ENCODE peak calls at places on chromosomes 3 and 15, in nine cellular contexts. G is mucosa of descending colon, W is fibroblast of lung, K is cardiac fibroblast, O is astrocyte of the cerebellum, N is testis, T is GM12865, Q is ovary, J is cardiac muscle cell. E is an unnamed sample.

GRCh38 chr3:147737411-147737810 is 328.2 kb downstream of the ZIC1 start:
- DNase-seq in G (no peak), W (no peak), K (no peak), O (no peak), N (no peak), T (no peak), Q (no peak), J (no peak), E (no peak)

GRCh38 chr15:98803228-98804056 is 155.1 kb downstream of the IGF1R start:
- DNase-seq in G (no peak), W (peak; percentile 80), K (no peak), O (no peak), N (no peak), T (no peak), Q (no peak), J (no peak), E (no peak)

GRCh38 chr15:40320931-40321371 is 2.5 kb upstream of the INAFM2 start:
- DNase-seq in G (no peak), W (peak; percentile 60), K (peak; percentile 82), O (no peak), N (peak; percentile 82), T (peak; percentile 74), Q (peak; percentile 41), J (peak; percentile 77), E (peak; percentile 74)

GRCh38 chr3:66276705-66277274 is 56.0 kb downstream of the SLC25A26 start:
- DNase-seq in G (no peak), W (peak; percentile 63), K (peak; percentile 88), O (peak; percentile 76), N (peak; percentile 79), T (peak; percentile 77), Q (no peak), J (peak; percentile 78), E (peak; percentile 85)

GRCh38 chr3:69012836-69013255 is 638 bp downstream of the EOGT start:
- DNase-seq in G (no peak), W (peak; percentile 50), K (peak; percentile 78), O (no peak), N (peak; percentile 45), T (peak; percentile 59), Q (peak; percentile 82), J (peak; percentile 72), E (peak; percentile 66)

GRCh38 chr15:84919268-84919667 is 34.8 kb downstream of the SLC28A1 start:
- DNase-seq in G (no peak), W (no peak), K (no peak), O (no peak), N (no peak), T (no peak), Q (no peak), J (no peak), E (no peak)

GRCh38 chr15:74816624-74817369 is 4.2 kb downstream of the LMAN1L start:
- DNase-seq in G (no peak), W (no peak), K (no peak), O (no peak), N (no peak), T (no peak), Q (no peak), J (no peak), E (no peak)

GRCh38 chr3:16480861-16481569 is 32.5 kb downstream of the RFTN1 start:
- DNase-seq in G (no peak), W (peak; percentile 79), K (peak; percentile 68), O (no peak), N (no peak), T (peak; percentile 47), Q (no peak), J (no peak), E (peak; percentile 92)

GRCh38 chr3:142180761-142181362 is 31.5 kb upstream of the TFDP2 start:
- DNase-seq in G (peak; percentile 41), W (peak; percentile 14), K (peak; percentile 73), O (peak; percentile 15), N (peak; percentile 35), T (peak; percentile 52), Q (peak; percentile 56), J (peak; percentile 33), E (peak; percentile 54)

GRCh38 chr3:182710557-182711157 is 82.6 kb upstream of the ATP11B start:
- DNase-seq in G (no peak), W (peak; percentile 13), K (peak; percentile 39), O (peak; percentile 6), N (no peak), T (peak; percentile 48), Q (no peak), J (peak; percentile 43), E (peak; percentile 30)
- TF ChIP-seq CTCF in G (peak; percentile 29), W (peak; percentile 56), K (peak; percentile 44), O (peak; percentile 57), N (peak; percentile 61), T (peak; percentile 52), Q (no peak), J (peak; percentile 63), E (peak; percentile 62)

DNA sequence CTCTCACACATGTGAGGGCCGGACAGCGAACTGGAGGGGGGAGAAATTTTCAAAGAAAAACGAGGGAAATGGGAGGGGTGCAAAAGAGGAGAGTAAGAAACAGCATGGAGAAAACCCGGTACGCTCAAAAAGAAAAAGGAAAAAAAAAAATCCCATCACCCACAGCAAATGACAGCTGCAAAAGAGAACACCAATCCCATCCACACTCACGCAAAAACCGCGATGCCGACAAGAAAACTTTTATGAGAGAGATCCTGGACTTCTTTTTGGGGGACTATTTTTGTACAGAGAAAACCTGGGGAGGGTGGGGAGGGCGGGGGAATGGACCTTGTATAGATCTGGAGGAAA is 1.5 kb downstream of the SOX2 start:
- DNase-seq in G (no peak), W (no peak), K (no peak), O (no peak), N (no peak), T (no peak), Q (no peak), J (no peak), E (no peak)
- H3K4me3 ChIP-seq in G (no peak overlapping the region), W (no peak overlapping the region), K (no peak overlapping the region), O (peak overlapping the region; percentile 81), N (peak overlapping the region; percentile 31), T (no peak overlapping the region), Q (no peak overlapping the region), J (peak overlapping the region; percentile 30), E (no peak overlapping the region)

DNA sequence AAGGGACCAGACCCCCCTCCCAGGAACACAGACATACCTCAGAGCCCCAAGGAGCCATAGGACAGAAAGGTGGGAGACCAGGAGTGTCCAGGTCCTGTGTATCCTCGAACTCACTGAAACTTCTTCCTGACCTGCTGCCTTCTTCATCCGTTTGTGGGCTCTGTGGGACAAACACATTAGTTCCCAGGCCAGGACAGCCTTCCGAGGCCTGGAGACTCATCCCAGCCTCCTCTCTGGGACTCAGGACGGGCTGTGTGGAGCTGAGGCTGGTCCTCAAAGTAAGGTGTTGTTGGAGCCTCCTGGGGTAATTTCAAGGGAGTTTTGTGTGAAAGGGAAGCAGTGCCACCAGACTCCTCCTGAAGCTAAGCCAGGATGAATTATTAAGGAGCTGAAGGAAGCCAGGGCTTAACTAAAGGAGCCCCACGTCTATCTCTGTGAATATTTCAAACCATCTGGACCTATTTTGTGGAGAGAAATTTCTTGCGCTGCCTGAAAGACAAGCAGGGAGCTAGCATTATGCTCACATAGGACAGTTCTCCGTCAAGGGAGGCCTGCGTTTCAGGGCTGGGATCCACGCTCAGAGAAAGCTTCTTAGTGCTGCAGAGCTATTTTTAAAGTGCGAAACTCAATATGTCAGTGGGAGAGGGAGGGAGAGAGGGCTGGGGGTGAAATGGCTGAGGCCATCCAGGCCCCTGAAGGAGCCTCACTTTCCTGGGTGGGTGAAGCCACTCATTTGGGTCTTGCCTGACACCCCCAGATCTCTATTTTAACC is 29.8 kb upstream of the PLA2G4E start:
- DNase-seq in G (no peak), W (no peak), K (no peak), O (no peak), N (no peak), T (no peak), Q (no peak), J (peak; percentile 50), E (no peak)
- TF ChIP-seq CTCF in G (no peak), W (no peak), K (no peak), O (no peak), N (no peak), T (no peak), Q (no peak), J (no peak), E (no peak)

DNA sequence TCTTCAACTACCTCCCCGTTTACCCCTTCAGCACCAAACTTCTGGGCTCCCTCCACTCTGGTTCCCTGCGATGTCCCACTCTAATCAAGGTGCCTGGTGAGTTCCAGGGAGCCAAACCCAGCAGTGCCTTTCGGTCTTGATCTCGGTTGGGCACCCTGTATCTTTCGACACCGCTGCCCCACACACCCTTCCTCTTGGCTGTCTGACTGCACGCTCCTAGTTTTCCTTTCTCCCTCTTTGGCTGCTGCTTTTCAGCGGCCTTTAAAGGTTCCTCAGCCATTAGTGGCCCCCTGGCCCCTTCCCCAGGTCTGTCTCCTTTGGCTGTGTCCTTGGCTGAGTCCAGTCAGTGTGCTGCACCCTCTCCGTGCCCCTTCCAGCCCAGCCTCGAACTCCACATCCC is 784 bp downstream of the TTLL3 start:
- DNase-seq in G (no peak), W (no peak), K (no peak), O (no peak), N (no peak), T (no peak), Q (no peak), J (no peak), E (no peak)
- H3K4me3 ChIP-seq in G (no peak overlapping the region), W (no peak overlapping the region), K (peak overlapping the region; percentile 56), O (peak overlapping the region; percentile 47), N (no peak overlapping the region), T (no peak overlapping the region), Q (peak overlapping the region; percentile 65), J (no peak overlapping the region), E (peak overlapping the region; percentile 61)

DNA sequence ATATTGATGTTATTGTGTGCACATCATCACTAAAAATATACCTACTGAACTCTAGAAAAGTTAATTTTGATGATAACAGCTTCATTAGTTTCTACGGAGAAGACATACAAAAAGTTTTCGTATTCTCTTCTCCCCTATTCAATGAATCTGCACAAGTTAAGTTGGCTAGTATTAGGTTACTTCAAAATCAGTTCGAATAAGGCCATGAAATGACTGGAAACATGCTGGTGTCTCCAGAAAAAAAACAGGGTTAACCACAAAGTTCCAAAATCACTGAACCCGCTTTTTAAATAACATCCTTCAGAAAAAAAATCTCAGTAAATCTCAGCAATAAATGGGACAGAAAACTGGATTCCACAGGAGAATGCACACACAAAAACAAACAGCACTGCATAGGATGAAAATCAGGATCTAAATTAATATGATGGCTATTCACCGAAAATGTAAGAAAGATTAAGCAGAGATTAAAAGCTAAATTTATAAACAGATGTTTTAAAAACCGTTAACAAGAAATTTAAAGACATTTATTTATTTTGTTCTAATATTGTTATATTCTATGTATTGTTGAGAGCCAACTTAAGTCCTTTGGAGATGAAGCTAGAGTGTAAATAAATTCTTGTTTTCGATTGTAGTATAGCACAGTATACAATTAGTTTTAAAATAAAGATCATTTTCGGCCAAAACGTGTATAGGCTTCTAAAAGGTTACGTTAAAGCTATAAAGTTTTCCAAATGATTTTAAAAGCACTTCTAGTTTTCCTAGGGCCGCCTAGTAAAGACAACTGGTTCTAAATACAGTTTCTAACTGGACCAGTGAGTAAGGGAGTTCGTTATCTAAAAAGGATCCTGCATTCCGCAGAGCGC is 1.0 kb downstream of the IGSF11 start:
- DNase-seq in G (no peak), W (no peak), K (no peak), O (no peak), N (no peak), T (no peak), Q (no peak), J (no peak), E (no peak)
- TF ChIP-seq CTCF in G (no peak), W (no peak), K (no peak), O (no peak), N (no peak), T (no peak), Q (no peak), J (no peak), E (no peak)